ENCODE peak calls at places on chromosomes 11 and 22, in eight cellular contexts. P is Peyer's patch, Z is heart left ventricle, L is adrenal gland, T is heart right ventricle, U is ovary, M is left ventricle myocardium inferior, O is mucosa of descending colon. I is an unnamed sample.

GRCh38 chr11:94574193-94574961 is 7.2 kb downstream of the PIWIL4 start:
- DNase-seq in P (no peak), Z (no peak), L (no peak), T (no peak), U (peak; percentile 54), M (no peak), O (no peak), I (no peak)

GRCh38 chr22:35525687-35526332 is 14.8 kb upstream of the RASD2 start:
- DNase-seq in P (no peak), Z (no peak), L (no peak), T (no peak), U (no peak), M (no peak), O (no peak), I (no peak)

GRCh38 chr11:79437274-79437980 is 3.4 kb downstream of the TENM4 start:
- DNase-seq in P (peak; percentile 55), Z (peak; percentile 71), L (peak; percentile 71), T (peak; percentile 75), U (peak; percentile 91), M (peak; percentile 76), O (peak; percentile 61), I (peak; percentile 83)

GRCh38 chr11:26777276-26777939 is 55.5 kb upstream of the SLC5A12 start:
- DNase-seq in P (no peak), Z (no peak), L (no peak), T (no peak), U (no peak), M (no peak), O (no peak), I (no peak)

GRCh38 chr22:30104501-30105156 is 24.4 kb downstream of the HORMAD2 start:
- DNase-seq in P (no peak), Z (no peak), L (no peak), T (no peak), U (no peak), M (no peak), O (no peak), I (no peak)

GRCh38 chr11:69245041-69245440 is 48.9 kb upstream of the MYEOV start:
- DNase-seq in P (peak; percentile 7), Z (no peak), L (peak; percentile 1), T (no peak), U (no peak), M (no peak), O (no peak), I (no peak)

GRCh38 chr22:19065298-19065859 is 56.8 kb downstream of the DGCR2 start:
- DNase-seq in P (no peak), Z (no peak), L (no peak), T (no peak), U (no peak), M (no peak), O (no peak), I (peak; percentile 3)

GRCh38 chr22:17888855-17889254 is 114.6 kb upstream of the BID start:
- DNase-seq in P (no peak), Z (no peak), L (no peak), T (no peak), U (no peak), M (no peak), O (no peak), I (no peak)

GRCh38 chr11:65506770-65507485 is 8.1 kb downstream of the MALAT1 start:
- DNase-seq in P (peak; percentile 70), Z (peak; percentile 35), L (peak; percentile 88), T (no peak), U (peak; percentile 72), M (no peak), O (peak; percentile 61), I (no peak)

GRCh38 chr11:121140369-121140768 is 39.3 kb downstream of the TECTA start:
- DNase-seq in P (no peak), Z (no peak), L (no peak), T (no peak), U (no peak), M (no peak), O (no peak), I (no peak)

GRCh38 chr11:83836883-83837654 is 550.9 kb upstream of the CCDC90B start:
- DNase-seq in P (peak; percentile 52), Z (peak; percentile 37), L (peak; percentile 78), T (no peak), U (peak; percentile 41), M (no peak), O (no peak), I (no peak)

GRCh38 chr22:45684169-45684568 is 12.5 kb downstream of the ATXN10 start:
- DNase-seq in P (no peak), Z (no peak), L (no peak), T (no peak), U (no peak), M (no peak), O (no peak), I (no peak)

GRCh38 chr22:46133588-46133855 is 16.8 kb upstream of the PPARA start:
- DNase-seq in P (no peak), Z (no peak), L (no peak), T (no peak), U (no peak), M (no peak), O (no peak), I (no peak)

GRCh38 chr11:26490546-26490945 is 81.5 kb downstream of the MUC15 start:
- DNase-seq in P (no peak), Z (no peak), L (no peak), T (no peak), U (no peak), M (no peak), O (no peak), I (no peak)

GRCh38 chr11:57368106-57368826 is 12.7 kb downstream of the PRG3 start:
- DNase-seq in P (no peak), Z (no peak), L (no peak), T (no peak), U (no peak), M (no peak), O (no peak), I (no peak)

GRCh38 chr11:109015283-109015682 is 350.4 kb downstream of the DDX10 start:
- DNase-seq in P (no peak), Z (no peak), L (no peak), T (no peak), U (no peak), M (no peak), O (no peak), I (no peak)

GRCh38 chr22:45469573-45470383 is 32.9 kb upstream of the FBLN1 start:
- DNase-seq in P (no peak), Z (no peak), L (no peak), T (no peak), U (peak; percentile 28), M (no peak), O (no peak), I (peak; percentile 9)

GRCh38 chr11:15379483-15379882 is 264.8 kb downstream of the INSC start:
- DNase-seq in P (no peak), Z (no peak), L (no peak), T (no peak), U (no peak), M (no peak), O (no peak), I (no peak)

GRCh38 chr11:36091256-36091811 is 147.5 kb downstream of the LDLRAD3 start:
- DNase-seq in P (no peak), Z (no peak), L (no peak), T (no peak), U (no peak), M (no peak), O (no peak), I (no peak)

DNA sequence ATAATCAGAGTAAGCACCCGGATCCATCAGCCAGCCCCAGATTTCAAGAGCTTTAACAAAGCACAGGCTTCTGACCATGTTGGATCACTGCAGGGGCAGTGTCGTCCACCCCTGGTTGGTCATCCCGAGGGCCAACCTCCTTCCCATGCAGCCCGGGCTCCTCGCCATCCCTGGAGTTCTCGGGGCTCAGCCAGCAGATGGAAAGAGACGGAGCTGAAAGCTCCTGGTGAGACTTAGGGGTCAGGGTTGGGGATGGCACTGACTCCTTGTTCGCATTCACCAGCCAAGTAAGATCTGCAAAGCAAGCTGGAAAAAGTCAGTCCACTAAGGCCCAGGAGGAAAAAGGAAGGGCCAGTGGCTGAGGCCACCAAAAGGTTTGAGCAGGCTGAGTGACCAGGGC is 888.9 kb downstream of the BRD1 start:
- DNase-seq in P (no peak), Z (no peak), L (peak; percentile 24), T (no peak), U (no peak), M (no peak), O (no peak), I (no peak)
- H3K9me3 ChIP-seq in P (no peaks in the 10 kb centered on the region), Z (no peaks in the 10 kb centered on the region), L (no peaks in the 10 kb centered on the region), T (peaks cover 12% of the 10 kb centered on the region), U (peaks cover 4% of the 10 kb centered on the region), M (peaks cover 28% of the 10 kb centered on the region), O (no peaks in the 10 kb centered on the region), I (no peaks in the 10 kb centered on the region)

GRCh38 chr11:118819687-118820086 is 28.7 kb upstream of the DDX6 start:
- DNase-seq in P (no peak), Z (no peak), L (no peak), T (no peak), U (no peak), M (no peak), O (no peak), I (no peak)
- TF ChIP-seq CTCF in P (no peak), Z (no peak), L (no peak), T (no peak), U (no peak), M (no peak), O (no peak), I (no peak)

GRCh38 chr22:27138471-27138870 is 481.1 kb downstream of the MIAT start:
- DNase-seq in P (no peak), Z (no peak), L (no peak), T (no peak), U (no peak), M (no peak), O (no peak), I (no peak)
- H3K4me1 ChIP-seq in P (no peaks in the 10 kb centered on the region), Z (peaks cover 17% of the 10 kb centered on the region), L (peaks cover under 1% of the 10 kb centered on the region), T (no peaks in the 10 kb centered on the region), U (peaks cover 4% of the 10 kb centered on the region), M (no peaks in the 10 kb centered on the region), O (no peaks in the 10 kb centered on the region), I (no peaks in the 10 kb centered on the region)

DNA sequence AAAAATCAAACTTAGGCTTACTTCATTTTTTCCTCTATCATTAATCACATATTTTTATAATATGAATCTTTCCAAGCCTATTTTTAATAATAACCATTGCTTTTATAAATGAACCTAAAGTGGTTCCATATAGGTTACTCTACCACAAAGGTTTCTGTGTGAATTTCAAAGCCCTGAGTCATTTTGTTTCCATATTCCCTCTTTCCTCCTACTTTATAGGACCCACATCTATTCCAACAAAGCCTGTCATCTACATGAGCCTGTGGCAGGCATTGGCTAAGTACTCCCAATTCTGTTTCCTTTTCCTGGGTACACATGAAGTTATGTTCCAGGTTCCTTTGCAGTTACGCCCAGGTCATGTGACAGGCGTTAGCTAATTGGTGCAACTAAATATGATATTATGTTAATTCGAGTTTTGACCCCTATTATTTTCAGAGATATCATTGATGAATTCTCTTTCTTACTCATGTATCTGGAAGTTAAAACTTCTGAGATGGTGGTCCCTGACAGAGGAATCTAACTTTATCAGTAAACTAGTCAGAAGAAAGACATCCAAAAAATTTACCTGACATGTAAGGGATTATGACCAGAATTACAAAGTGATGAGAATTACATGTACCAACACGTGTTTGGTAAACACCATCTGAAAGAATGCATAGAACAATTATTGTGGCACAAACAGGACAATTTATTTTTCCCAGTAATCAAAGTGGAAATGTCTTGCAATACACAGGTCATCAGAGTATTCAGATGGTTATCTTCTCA is 1264.0 kb upstream of the CNTN5 start:
- DNase-seq in P (no peak), Z (no peak), L (no peak), T (no peak), U (no peak), M (no peak), O (no peak), I (no peak)
- H3K9me3 ChIP-seq in P (no peaks in the 10 kb centered on the region), Z (no peaks in the 10 kb centered on the region), L (no peaks in the 10 kb centered on the region), T (peaks cover 10% of the 10 kb centered on the region), U (no peaks in the 10 kb centered on the region), M (no peaks in the 10 kb centered on the region), O (peaks cover 35% of the 10 kb centered on the region), I (no peaks in the 10 kb centered on the region)